ENCODE peak calls at places on chromosome 19, in five cellular contexts. One of them, this sample, is unnamed.

GRCh38 chr19:10797541-10798256 is 38.3 kb downstream of the TMED1 start:
- DNase-seq in left colon: no peak
- DNase-seq in NCI-H1092: no peak
- DNase-seq in AG04450: no peak
- DNase-seq in stimulated activated CD8-positive, alpha-beta memory T cell treated with anti-CD3 and anti-CD28 coated beads, Interleukin-12 subunit alpha, Interleukin-12 subunit beta, amount 100 ng/mL, for 1 hour: peak; percentile 72
- DNase-seq in this sample: no peak

GRCh38 chr19:44660081-44660480 is 11.2 kb upstream of the CEACAM19 start:
- DNase-seq in AG04450: no peak
- DNase-seq in left colon: no peak
- DNase-seq in stimulated activated CD8-positive, alpha-beta memory T cell treated with anti-CD3 and anti-CD28 coated beads, Interleukin-12 subunit alpha, Interleukin-12 subunit beta, amount 100 ng/mL, for 1 hour: no peak
- DNase-seq in NCI-H1092: no peak
- DNase-seq in this sample: no peak

GRCh38 chr19:33391631-33392249 is 18.2 kb downstream of the CEBPG start:
- DNase-seq in stimulated activated CD8-positive, alpha-beta memory T cell treated with anti-CD3 and anti-CD28 coated beads, Interleukin-12 subunit alpha, Interleukin-12 subunit beta, amount 100 ng/mL, for 1 hour: no peak
- DNase-seq in NCI-H1092: no peak
- DNase-seq in left colon: peak; percentile 7
- DNase-seq in AG04450: no peak
- DNase-seq in this sample: no peak

GRCh38 chr19:45070861-45071544 is 5.3 kb downstream of the ZNF296 start:
- DNase-seq in AG04450: no peak
- DNase-seq in NCI-H1092: no peak
- DNase-seq in stimulated activated CD8-positive, alpha-beta memory T cell treated with anti-CD3 and anti-CD28 coated beads, Interleukin-12 subunit alpha, Interleukin-12 subunit beta, amount 100 ng/mL, for 1 hour: no peak
- DNase-seq in left colon: no peak
- DNase-seq in this sample: no peak

GRCh38 chr19:29844891-29845575 is 33.2 kb downstream of the CCNE1 start:
- DNase-seq in left colon: peak; percentile 98
- DNase-seq in AG04450: peak; percentile 74
- DNase-seq in stimulated activated CD8-positive, alpha-beta memory T cell treated with anti-CD3 and anti-CD28 coated beads, Interleukin-12 subunit alpha, Interleukin-12 subunit beta, amount 100 ng/mL, for 1 hour: peak; percentile 92
- DNase-seq in NCI-H1092: peak; percentile 58
- DNase-seq in this sample: peak; percentile 92

GRCh38 chr19:29841559-29842367 is 30.0 kb downstream of the CCNE1 start:
- DNase-seq in NCI-H1092: no peak
- DNase-seq in stimulated activated CD8-positive, alpha-beta memory T cell treated with anti-CD3 and anti-CD28 coated beads, Interleukin-12 subunit alpha, Interleukin-12 subunit beta, amount 100 ng/mL, for 1 hour: no peak
- DNase-seq in AG04450: no peak
- DNase-seq in left colon: no peak
- DNase-seq in this sample: no peak

GRCh38 chr19:33063356-33064116 is 1.2 kb downstream of the RHPN2 start:
- DNase-seq in stimulated activated CD8-positive, alpha-beta memory T cell treated with anti-CD3 and anti-CD28 coated beads, Interleukin-12 subunit alpha, Interleukin-12 subunit beta, amount 100 ng/mL, for 1 hour: no peak
- DNase-seq in left colon: peak; percentile 76
- DNase-seq in NCI-H1092: no peak
- DNase-seq in AG04450: no peak
- DNase-seq in this sample: peak; percentile 83

GRCh38 chr19:11921852-11922495 is 2.9 kb upstream of the ZNF700 start:
- DNase-seq in NCI-H1092: no peak
- DNase-seq in AG04450: no peak
- DNase-seq in stimulated activated CD8-positive, alpha-beta memory T cell treated with anti-CD3 and anti-CD28 coated beads, Interleukin-12 subunit alpha, Interleukin-12 subunit beta, amount 100 ng/mL, for 1 hour: no peak
- DNase-seq in left colon: no peak
- DNase-seq in this sample: no peak

GRCh38 chr19:36246006-36246391 is 31.1 kb downstream of the ZNF146 start:
- DNase-seq in left colon: no peak
- DNase-seq in stimulated activated CD8-positive, alpha-beta memory T cell treated with anti-CD3 and anti-CD28 coated beads, Interleukin-12 subunit alpha, Interleukin-12 subunit beta, amount 100 ng/mL, for 1 hour: no peak
- DNase-seq in AG04450: no peak
- DNase-seq in NCI-H1092: no peak
- DNase-seq in this sample: no peak

GRCh38 chr19:6233051-6233826 is 46.5 kb downstream of the MLLT1 start:
- DNase-seq in AG04450: no peak
- DNase-seq in stimulated activated CD8-positive, alpha-beta memory T cell treated with anti-CD3 and anti-CD28 coated beads, Interleukin-12 subunit alpha, Interleukin-12 subunit beta, amount 100 ng/mL, for 1 hour: no peak
- DNase-seq in NCI-H1092: no peak
- DNase-seq in left colon: no peak
- DNase-seq in this sample: no peak

GRCh38 chr19:17213334-17213733 is 1.8 kb upstream of the USE1 start:
- DNase-seq in NCI-H1092: no peak
- DNase-seq in AG04450: no peak
- DNase-seq in stimulated activated CD8-positive, alpha-beta memory T cell treated with anti-CD3 and anti-CD28 coated beads, Interleukin-12 subunit alpha, Interleukin-12 subunit beta, amount 100 ng/mL, for 1 hour: no peak
- DNase-seq in left colon: no peak
- DNase-seq in this sample: no peak

GRCh38 chr19:11881151-11881800 is 6.3 kb upstream of the ZNF69 start:
- DNase-seq in NCI-H1092: peak; percentile 45
- DNase-seq in stimulated activated CD8-positive, alpha-beta memory T cell treated with anti-CD3 and anti-CD28 coated beads, Interleukin-12 subunit alpha, Interleukin-12 subunit beta, amount 100 ng/mL, for 1 hour: peak; percentile 45
- DNase-seq in AG04450: no peak
- DNase-seq in left colon: peak; percentile 69
- DNase-seq in this sample: peak; percentile 64

GRCh38 chr19:38004100-38004504 is 97.1 kb downstream of the SIPA1L3 start:
- DNase-seq in AG04450: no peak
- DNase-seq in left colon: no peak
- DNase-seq in stimulated activated CD8-positive, alpha-beta memory T cell treated with anti-CD3 and anti-CD28 coated beads, Interleukin-12 subunit alpha, Interleukin-12 subunit beta, amount 100 ng/mL, for 1 hour: no peak
- DNase-seq in NCI-H1092: no peak
- DNase-seq in this sample: no peak

GRCh38 chr19:12720851-12721655 is 2.7 kb downstream of the TNPO2 start:
- DNase-seq in stimulated activated CD8-positive, alpha-beta memory T cell treated with anti-CD3 and anti-CD28 coated beads, Interleukin-12 subunit alpha, Interleukin-12 subunit beta, amount 100 ng/mL, for 1 hour: no peak
- DNase-seq in NCI-H1092: no peak
- DNase-seq in AG04450: no peak
- DNase-seq in left colon: peak; percentile 36
- DNase-seq in this sample: no peak

GRCh38 chr19:7679017-7679720 is 1.5 kb upstream of the TRAPPC5 start:
- DNase-seq in AG04450: no peak
- DNase-seq in NCI-H1092: no peak
- DNase-seq in stimulated activated CD8-positive, alpha-beta memory T cell treated with anti-CD3 and anti-CD28 coated beads, Interleukin-12 subunit alpha, Interleukin-12 subunit beta, amount 100 ng/mL, for 1 hour: peak; percentile 50
- DNase-seq in left colon: peak; percentile 51
- DNase-seq in this sample: no peak

GRCh38 chr19:30358319-30358718 is 13.9 kb upstream of the ZNF536 start:
- DNase-seq in NCI-H1092: no peak
- DNase-seq in stimulated activated CD8-positive, alpha-beta memory T cell treated with anti-CD3 and anti-CD28 coated beads, Interleukin-12 subunit alpha, Interleukin-12 subunit beta, amount 100 ng/mL, for 1 hour: no peak
- DNase-seq in left colon: no peak
- DNase-seq in AG04450: no peak
- DNase-seq in this sample: no peak

GRCh38 chr19:16575282-16575681 is 3.1 kb upstream of the SLC35E1 start:
- DNase-seq in AG04450: no peak
- DNase-seq in stimulated activated CD8-positive, alpha-beta memory T cell treated with anti-CD3 and anti-CD28 coated beads, Interleukin-12 subunit alpha, Interleukin-12 subunit beta, amount 100 ng/mL, for 1 hour: no peak
- DNase-seq in left colon: no peak
- DNase-seq in NCI-H1092: no peak
- DNase-seq in this sample: no peak

GRCh38 chr19:51690359-51691121 is 2.6 kb upstream of the SPACA6 start:
- DNase-seq in stimulated activated CD8-positive, alpha-beta memory T cell treated with anti-CD3 and anti-CD28 coated beads, Interleukin-12 subunit alpha, Interleukin-12 subunit beta, amount 100 ng/mL, for 1 hour: peak; percentile 26
- DNase-seq in NCI-H1092: peak; percentile 54
- DNase-seq in AG04450: peak; percentile 41
- DNase-seq in left colon: peak; percentile 43
- DNase-seq in this sample: peak; percentile 45

GRCh38 chr19:41362143-41362847 is 1.7 kb downstream of the B9D2 start:
- DNase-seq in left colon: no peak
- DNase-seq in stimulated activated CD8-positive, alpha-beta memory T cell treated with anti-CD3 and anti-CD28 coated beads, Interleukin-12 subunit alpha, Interleukin-12 subunit beta, amount 100 ng/mL, for 1 hour: no peak
- DNase-seq in NCI-H1092: no peak
- DNase-seq in AG04450: no peak
- DNase-seq in this sample: no peak

GRCh38 chr19:58398087-58398486 is 2.6 kb downstream of the RNF225 start:
- DNase-seq in left colon: no peak
- DNase-seq in NCI-H1092: no peak
- DNase-seq in stimulated activated CD8-positive, alpha-beta memory T cell treated with anti-CD3 and anti-CD28 coated beads, Interleukin-12 subunit alpha, Interleukin-12 subunit beta, amount 100 ng/mL, for 1 hour: no peak
- DNase-seq in AG04450: no peak
- DNase-seq in this sample: no peak

GRCh38 chr19:19338082-19338481 is 17.5 kb downstream of the MAU2 start:
- DNase-seq in left colon: no peak
- DNase-seq in AG04450: no peak
- DNase-seq in stimulated activated CD8-positive, alpha-beta memory T cell treated with anti-CD3 and anti-CD28 coated beads, Interleukin-12 subunit alpha, Interleukin-12 subunit beta, amount 100 ng/mL, for 1 hour: no peak
- DNase-seq in NCI-H1092: no peak
- DNase-seq in this sample: no peak

GRCh38 chr19:55467236-55468053 is 2.9 kb upstream of the C19orf85 start:
- DNase-seq in left colon: peak; percentile 72
- DNase-seq in AG04450: no peak
- DNase-seq in NCI-H1092: no peak
- DNase-seq in stimulated activated CD8-positive, alpha-beta memory T cell treated with anti-CD3 and anti-CD28 coated beads, Interleukin-12 subunit alpha, Interleukin-12 subunit beta, amount 100 ng/mL, for 1 hour: peak; percentile 40
- DNase-seq in this sample: peak; percentile 53

GRCh38 chr19:8115805-8116396 is 33.5 kb downstream of the FBN3 start:
- DNase-seq in stimulated activated CD8-positive, alpha-beta memory T cell treated with anti-CD3 and anti-CD28 coated beads, Interleukin-12 subunit alpha, Interleukin-12 subunit beta, amount 100 ng/mL, for 1 hour: no peak
- DNase-seq in NCI-H1092: no peak
- DNase-seq in AG04450: no peak
- DNase-seq in left colon: no peak
- DNase-seq in this sample: no peak